ENCODE peak calls at places on chromosomes 6 and 20, in six cellular contexts. Y is neuronal stem cell, V is trophoblast cell, A is IMR-90, U is H9, R is H1. D is an unnamed sample.

GRCh38 chr6:27375613-27376079 is 12.9 kb upstream of the ZNF391 start:
- DNase-seq in Y (no peak), V (no peak), A (no peak), U (no peak), R (no peak), D (peak)

GRCh38 chr6:121549741-121550140 is 114.3 kb downstream of the GJA1 start:
- DNase-seq in Y (no peak), V (peak), A (peak), U (no peak), R (no peak), D (peak)

GRCh38 chr20:57693002-57693582 is 16.7 kb downstream of the PMEPA1 start:
- DNase-seq in Y (no peak), V (peak), A (no peak), U (peak), R (no peak), D (no peak)

GRCh38 chr20:24755411-24755922 is 193.6 kb upstream of the CST7 start:
- DNase-seq in Y (no peak), V (no peak), A (no peak), U (peak), R (no peak), D (peak)

GRCh38 chr6:67615796-67616195 is 1019.3 kb upstream of the ADGRB3 start:
- DNase-seq in Y (no peak), V (no peak), A (peak), U (no peak), R (no peak), D (peak)

GRCh38 chr20:61932199-61932592 is 133.5 kb downstream of the TAF4 start:
- DNase-seq in Y (no peak), V (no peak), A (no peak), U (no peak), R (no peak), D (no peak)

GRCh38 chr20:3663031-3663701 is at the start of gene GFRA4:
- DNase-seq in Y (no peak), V (no peak), A (no peak), U (peak), R (no peak), D (no peak)

GRCh38 chr6:44966449-44967091 is 361.6 kb upstream of the RUNX2 start:
- DNase-seq in Y (no peak), V (peak), A (peak), U (no peak), R (no peak), D (peak)

GRCh38 chr20:2750343-2751251 is 49.8 kb downstream of the CPXM1 start:
- DNase-seq in Y (no peak), V (peak), A (peak), U (peak), R (no peak), D (peak)

GRCh38 chr20:49230021-49230420 is 10.8 kb downstream of the DDX27 start:
- DNase-seq in Y (no peak), V (no peak), A (no peak), U (no peak), R (no peak), D (no peak)

GRCh38 chr6:89467437-89467836 is 34.5 kb downstream of the ANKRD6 start:
- DNase-seq in Y (no peak), V (no peak), A (no peak), U (no peak), R (no peak), D (no peak)

GRCh38 chr6:118650500-118651281 is 700 bp downstream of the CEP85L start:
- DNase-seq in Y (peak), V (peak), A (peak), U (peak), R (no peak), D (peak)

GRCh38 chr6:150072201-150072600 is 3.3 kb upstream of the ULBP3 start:
- DNase-seq in Y (no peak), V (peak), A (peak), U (peak), R (no peak), D (peak)

GRCh38 chr20:12337601-12338000 is 419.9 kb downstream of the BTBD3 start:
- DNase-seq in Y (no peak), V (no peak), A (no peak), U (no peak), R (no peak), D (no peak)

GRCh38 chr20:10171864-10172751 is 46.5 kb upstream of the SNAP25 start:
- DNase-seq in Y (peak), V (no peak), A (peak), U (peak), R (no peak), D (peak)

GRCh38 chr6:14228571-14228970 is 111.0 kb downstream of the CD83 start:
- DNase-seq in Y (no peak), V (no peak), A (peak), U (no peak), R (no peak), D (no peak)

GRCh38 chr6:127366281-127367022 is 23.0 kb upstream of the ECHDC1 start:
- DNase-seq in Y (no peak), V (peak), A (peak), U (peak), R (no peak), D (peak)

GRCh38 chr6:108944707-108945685 is 96.8 kb downstream of the ARMC2 start:
- DNase-seq in Y (no peak), V (peak), A (peak), U (no peak), R (no peak), D (peak)

GRCh38 chr6:105626290-105627158 is 223.6 kb upstream of the PREP start:
- DNase-seq in Y (no peak), V (no peak), A (no peak), U (no peak), R (no peak), D (no peak)

GRCh38 chr20:51059862-51060261 is 37.0 kb upstream of the KCNG1 start:
- DNase-seq in Y (no peak), V (no peak), A (peak), U (no peak), R (no peak), D (peak)

GRCh38 chr20:7760261-7761048 is 179.8 kb downstream of the HAO1 start:
- DNase-seq in Y (no peak), V (no peak), A (no peak), U (no peak), R (no peak), D (peak)

GRCh38 chr20:25051386-25052155 is 6.4 kb downstream of the ACSS1 start:
- DNase-seq in Y (no peak), V (no peak), A (no peak), U (no peak), R (no peak), D (no peak)

GRCh38 chr6:169398342-169399105 is 144.9 kb upstream of the THBS2 start:
- DNase-seq in Y (no peak), V (no peak), A (no peak), U (no peak), R (no peak), D (no peak)

GRCh38 chr6:14211596-14211961 is 94.0 kb downstream of the CD83 start:
- DNase-seq in Y (peak), V (no peak), A (peak), U (peak), R (peak), D (peak)

GRCh38 chr6:42711930-42712329 is 10.5 kb downstream of the PRPH2 start:
- DNase-seq in Y (no peak), V (no peak), A (no peak), U (no peak), R (no peak), D (no peak)

GRCh38 chr6:32340242-32340641 is 31.5 kb downstream of the TSBP1 start:
- DNase-seq in Y (no peak), V (no peak), A (no peak), U (no peak), R (no peak), D (no peak)
- H4K91ac ChIP-seq in Y (no peak), V (no peak), A (no peak), U (no peak), R (no peak), D (no peak)

GRCh38 chr6:134936476-134936875 is 13.4 kb downstream of the ALDH8A1 start:
- DNase-seq in Y (no peak), V (peak), A (no peak), U (no peak), R (no peak), D (no peak)

GRCh38 chr6:134935076-134935475 is 14.8 kb downstream of the ALDH8A1 start:
- DNase-seq in Y (no peak), V (no peak), A (peak), U (no peak), R (no peak), D (peak)

GRCh38 chr6:134932121-134932520 is 17.8 kb downstream of the ALDH8A1 start:
- DNase-seq in Y (no peak), V (peak), A (no peak), U (no peak), R (no peak), D (no peak)

GRCh38 chr6:134930463-134930862 is 19.4 kb downstream of the ALDH8A1 start:
- DNase-seq in Y (no peak), V (peak), A (no peak), U (no peak), R (no peak), D (no peak)

DNA sequence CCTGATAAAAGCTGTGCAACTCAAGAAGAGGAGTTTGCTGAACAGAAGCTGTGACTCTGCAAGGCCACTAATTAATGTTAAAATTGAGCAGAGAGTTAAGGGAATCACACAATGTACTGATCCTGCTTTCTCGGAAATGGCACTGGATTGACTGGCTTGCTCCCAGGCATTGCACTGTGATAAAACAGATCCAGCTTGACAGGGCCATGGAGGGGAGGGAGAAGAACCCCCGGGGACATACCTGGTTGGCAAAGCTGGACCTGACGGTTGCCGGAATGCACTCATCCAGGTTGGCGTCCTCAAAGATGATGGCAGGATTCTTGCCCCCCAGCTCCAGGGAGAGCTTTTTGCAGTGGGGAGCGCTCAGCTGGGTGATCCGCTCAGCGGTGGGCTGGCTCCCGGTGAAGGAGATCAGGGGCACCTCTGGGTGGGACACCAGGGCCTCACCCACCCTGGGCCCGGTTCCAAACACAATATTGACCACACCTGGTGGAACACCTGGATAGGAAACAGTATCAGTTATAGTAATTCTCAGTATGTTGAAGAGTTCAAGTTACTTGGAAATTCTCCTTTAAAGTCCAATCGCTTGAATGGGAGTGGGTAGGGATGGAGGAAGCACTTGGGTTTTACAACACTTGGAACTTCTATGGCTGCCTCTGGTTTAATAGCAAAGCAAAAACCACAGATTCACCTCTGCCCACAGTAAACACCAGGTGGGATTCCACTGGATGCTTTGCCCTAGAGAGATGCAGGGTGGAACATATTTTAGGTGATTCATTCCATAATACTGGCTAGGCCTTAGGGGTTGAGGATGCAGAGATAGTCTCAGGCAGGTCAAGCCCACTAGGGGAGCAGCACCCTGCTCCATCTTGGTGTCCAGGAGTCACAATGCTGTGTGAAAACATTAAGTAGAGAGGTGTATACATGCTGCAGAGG is 17.1 kb downstream of the ALDH8A1 start:
- DNase-seq in Y (no peak), V (peak), A (no peak), U (no peak), R (no peak), D (no peak)
- H4K91ac ChIP-seq in Y (no peak), V (peak), A (no peak), U (no peak), R (no peak), D (no peak)

DNA sequence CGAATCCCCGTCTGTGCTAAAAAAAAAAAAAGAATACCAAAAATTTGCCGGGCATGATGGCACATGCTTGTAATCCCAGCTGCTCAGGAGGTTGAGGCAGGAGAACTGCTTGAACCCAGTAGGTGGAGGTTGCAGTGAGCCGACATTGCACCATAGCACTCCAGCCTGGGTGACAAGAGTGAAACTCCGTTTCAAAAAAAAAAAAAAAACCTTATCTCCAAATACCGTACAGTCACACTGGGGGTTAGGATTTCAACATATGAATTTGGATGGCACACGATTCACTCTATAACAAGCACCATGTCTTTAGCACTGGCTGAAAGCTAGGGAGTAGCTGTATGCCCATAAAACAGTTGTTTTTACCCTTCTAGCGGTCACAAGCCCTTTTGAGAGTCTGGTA is 3.8 kb downstream of the SMIM13 start:
- DNase-seq in Y (no peak), V (peak), A (no peak), U (no peak), R (no peak), D (no peak)
- H4K91ac ChIP-seq in Y (no peak), V (no peak), A (no peak), U (no peak), R (no peak), D (no peak)

DNA sequence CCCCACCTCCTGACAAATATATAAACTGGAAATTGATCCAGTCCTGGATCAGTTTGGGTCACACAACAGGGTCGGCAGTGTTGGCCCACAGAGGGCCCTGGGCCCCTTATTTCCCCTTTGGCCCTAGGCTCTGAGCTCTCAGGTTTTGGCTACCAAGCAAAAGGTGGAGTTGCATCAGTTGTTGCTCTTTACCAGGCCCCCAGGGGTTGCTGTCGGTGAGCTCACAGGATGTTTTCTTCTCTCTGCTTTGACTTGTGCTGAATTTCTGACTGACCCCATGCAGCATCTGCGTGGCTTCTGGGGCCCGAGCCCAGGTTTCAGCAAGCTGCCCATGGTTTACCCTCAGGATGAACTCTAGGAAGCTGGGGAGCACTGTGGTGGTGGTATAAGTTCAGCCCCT is 44.6 kb downstream of the PPARD start:
- DNase-seq in Y (no peak), V (no peak), A (no peak), U (no peak), R (no peak), D (no peak)
- H4K91ac ChIP-seq in Y (no peak), V (no peak), A (no peak), U (no peak), R (no peak), D (no peak)

GRCh38 chr20:18907353-18907752 is 93.8 kb downstream of the SCP2D1 start:
- DNase-seq in Y (no peak), V (no peak), A (no peak), U (no peak), R (no peak), D (no peak)
- H4K91ac ChIP-seq in Y (no peak), V (no peak), A (no peak), U (no peak), R (no peak), D (no peak)

DNA sequence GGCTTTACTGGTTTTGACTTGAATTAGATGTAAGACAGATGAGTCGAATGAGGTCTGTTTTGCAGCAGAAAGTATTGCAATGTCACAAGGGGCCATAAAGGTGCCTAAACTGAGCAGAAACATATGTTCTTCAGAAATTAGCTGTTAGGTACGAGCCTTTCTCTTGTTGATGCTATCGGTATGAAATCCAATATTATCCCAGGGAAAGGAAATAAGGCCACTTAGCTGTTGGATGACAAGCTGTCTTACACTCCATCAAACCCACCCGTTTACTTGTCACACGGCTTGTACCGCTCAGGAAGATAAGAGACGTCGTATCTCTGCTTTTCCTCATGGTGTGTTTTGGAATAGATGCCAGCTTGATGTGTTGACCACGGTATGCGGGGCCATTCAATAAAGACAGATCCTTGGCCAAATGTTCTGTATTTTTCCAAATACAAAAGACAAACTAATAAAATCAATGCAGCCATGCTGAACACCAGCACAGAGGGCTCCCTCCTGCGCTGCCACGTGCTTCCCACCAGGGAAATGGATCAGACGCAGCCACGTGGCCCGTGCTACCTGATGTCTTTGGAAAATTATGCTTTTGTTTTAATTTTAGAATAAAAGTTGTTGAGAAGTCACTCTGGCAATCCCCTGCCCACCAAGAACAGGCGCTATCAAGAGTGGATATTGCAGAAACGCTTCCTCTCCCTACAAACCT is 255.9 kb upstream of the SULF2 start:
- DNase-seq in Y (no peak), V (no peak), A (no peak), U (no peak), R (no peak), D (no peak)
- H4K91ac ChIP-seq in Y (no peak), V (no peak), A (no peak), U (no peak), R (no peak), D (no peak)

DNA sequence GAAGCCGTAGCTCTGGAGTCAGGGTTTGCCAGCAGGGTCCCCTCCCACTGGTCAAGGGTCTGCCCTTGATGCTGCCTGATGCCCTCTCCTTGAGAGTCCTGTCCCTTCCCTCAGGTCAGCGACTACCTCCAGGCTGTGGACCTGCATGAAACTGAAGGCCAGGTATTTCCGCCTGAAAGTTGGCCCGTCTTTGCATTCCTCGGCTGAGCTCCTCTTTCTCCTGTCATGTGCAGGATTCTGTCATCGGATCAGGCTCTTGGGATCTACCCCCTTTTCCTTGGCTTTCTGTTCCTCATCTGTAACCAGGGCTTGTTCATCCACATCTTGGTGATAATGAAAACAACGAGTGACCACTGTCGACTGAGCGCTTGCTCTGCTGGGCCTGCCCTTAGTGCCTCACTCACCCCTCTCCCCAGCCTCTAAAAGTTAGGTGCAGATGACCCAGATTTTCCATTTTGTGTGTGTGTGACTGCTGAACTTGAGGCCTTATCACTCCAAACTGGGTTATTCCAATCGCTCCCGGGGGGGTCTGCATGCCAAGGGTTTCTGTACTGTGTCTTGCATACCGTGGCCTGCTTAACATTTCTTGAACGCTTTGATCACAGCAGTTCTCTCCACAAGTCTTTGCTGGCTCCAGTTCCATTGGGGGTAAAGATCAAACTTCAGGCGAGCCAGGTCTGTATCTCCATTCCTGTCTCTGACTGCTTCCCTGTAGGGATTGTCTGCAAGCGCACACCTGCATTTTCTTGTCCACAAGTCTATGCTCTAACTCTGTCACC is 81.6 kb downstream of the DTD1 start:
- DNase-seq in Y (no peak), V (peak), A (no peak), U (no peak), R (no peak), D (no peak)
- H4K91ac ChIP-seq in Y (no peak), V (no peak), A (no peak), U (no peak), R (no peak), D (no peak)

D was measured in mesenchymal stem cell.